ENCODE peak calls at places on chromosomes 3 and 15, in five cellular contexts. One of them, this sample, is unnamed.

GRCh38 chr3:9349321-9350117 is 13.3 kb upstream of the THUMPD3 start:
- DNase-seq in PC-9: peak
- DNase-seq in psoas muscle: no peak
- DNase-seq in lung: no peak
- DNase-seq in colonic mucosa: no peak
- DNase-seq in this sample: peak

GRCh38 chr3:38121451-38121831 is 15.5 kb downstream of the ACAA1 start:
- DNase-seq in PC-9: no peak
- DNase-seq in psoas muscle: no peak
- DNase-seq in lung: no peak
- DNase-seq in colonic mucosa: no peak
- DNase-seq in this sample: no peak

GRCh38 chr15:47514251-47514652 is 203.1 kb upstream of the SEMA6D start:
- DNase-seq in PC-9: no peak
- DNase-seq in psoas muscle: no peak
- DNase-seq in lung: no peak
- DNase-seq in colonic mucosa: no peak
- DNase-seq in this sample: no peak

GRCh38 chr15:31476411-31476810 is 149.8 kb downstream of the KLF13 start:
- DNase-seq in PC-9: no peak
- DNase-seq in psoas muscle: no peak
- DNase-seq in lung: no peak
- DNase-seq in colonic mucosa: no peak
- DNase-seq in this sample: no peak

GRCh38 chr3:133941390-133941789 is 45.7 kb upstream of the RAB6B start:
- DNase-seq in PC-9: no peak
- DNase-seq in psoas muscle: no peak
- DNase-seq in lung: no peak
- DNase-seq in colonic mucosa: no peak
- DNase-seq in this sample: no peak

GRCh38 chr3:170840291-170840859 is 29.6 kb downstream of the RPL22L1 start:
- DNase-seq in PC-9: no peak
- DNase-seq in psoas muscle: no peak
- DNase-seq in lung: no peak
- DNase-seq in colonic mucosa: no peak
- DNase-seq in this sample: no peak

GRCh38 chr3:33146791-33147445 is 33.1 kb downstream of the CRTAP start:
- DNase-seq in PC-9: no peak
- DNase-seq in psoas muscle: no peak
- DNase-seq in lung: no peak
- DNase-seq in colonic mucosa: no peak
- DNase-seq in this sample: no peak

GRCh38 chr3:49998326-49998725 is 58.4 kb downstream of the RBM6 start:
- DNase-seq in PC-9: peak
- DNase-seq in psoas muscle: no peak
- DNase-seq in lung: no peak
- DNase-seq in colonic mucosa: no peak
- DNase-seq in this sample: peak

GRCh38 chr3:54067060-54067459 is 55.3 kb upstream of the CACNA2D3 start:
- DNase-seq in PC-9: no peak
- DNase-seq in psoas muscle: no peak
- DNase-seq in lung: no peak
- DNase-seq in colonic mucosa: no peak
- DNase-seq in this sample: no peak

GRCh38 chr15:74399511-74400312 is 32.3 kb upstream of the CYP11A1 start:
- DNase-seq in PC-9: no peak
- DNase-seq in psoas muscle: no peak
- DNase-seq in lung: no peak
- DNase-seq in colonic mucosa: no peak
- DNase-seq in this sample: no peak

GRCh38 chr15:78192826-78193594 is 41.4 kb downstream of the ACSBG1 start:
- DNase-seq in PC-9: no peak
- DNase-seq in psoas muscle: no peak
- DNase-seq in lung: no peak
- DNase-seq in colonic mucosa: peak
- DNase-seq in this sample: no peak

GRCh38 chr15:64092864-64093626 is 593 bp downstream of the CIAO2A start:
- DNase-seq in PC-9: peak
- DNase-seq in psoas muscle: peak
- DNase-seq in lung: peak
- DNase-seq in colonic mucosa: peak
- DNase-seq in this sample: peak

GRCh38 chr15:101773496-101774100 is 29.7 kb upstream of the OR4F6 start:
- DNase-seq in PC-9: peak
- DNase-seq in psoas muscle: no peak
- DNase-seq in lung: no peak
- DNase-seq in colonic mucosa: no peak
- DNase-seq in this sample: peak

GRCh38 chr3:76370749-76371148 is 585.4 kb upstream of the ZNF717 start:
- DNase-seq in PC-9: no peak
- DNase-seq in psoas muscle: no peak
- DNase-seq in lung: no peak
- DNase-seq in colonic mucosa: no peak
- DNase-seq in this sample: no peak

GRCh38 chr15:93235321-93235720 is 146.3 kb upstream of the RGMA start:
- DNase-seq in PC-9: no peak
- DNase-seq in psoas muscle: no peak
- DNase-seq in lung: no peak
- DNase-seq in colonic mucosa: no peak
- DNase-seq in this sample: no peak

GRCh38 chr15:93233710-93234109 is 144.7 kb upstream of the RGMA start:
- DNase-seq in PC-9: no peak
- DNase-seq in psoas muscle: no peak
- DNase-seq in lung: no peak
- DNase-seq in colonic mucosa: no peak
- DNase-seq in this sample: no peak

GRCh38 chr15:93232840-93233239 is 143.8 kb upstream of the RGMA start:
- DNase-seq in PC-9: no peak
- DNase-seq in psoas muscle: no peak
- DNase-seq in lung: no peak
- DNase-seq in colonic mucosa: no peak
- DNase-seq in this sample: no peak

GRCh38 chr15:93231261-93231939 is 142.4 kb upstream of the RGMA start:
- DNase-seq in PC-9: no peak
- DNase-seq in psoas muscle: no peak
- DNase-seq in lung: no peak
- DNase-seq in colonic mucosa: no peak
- DNase-seq in this sample: no peak

DNA sequence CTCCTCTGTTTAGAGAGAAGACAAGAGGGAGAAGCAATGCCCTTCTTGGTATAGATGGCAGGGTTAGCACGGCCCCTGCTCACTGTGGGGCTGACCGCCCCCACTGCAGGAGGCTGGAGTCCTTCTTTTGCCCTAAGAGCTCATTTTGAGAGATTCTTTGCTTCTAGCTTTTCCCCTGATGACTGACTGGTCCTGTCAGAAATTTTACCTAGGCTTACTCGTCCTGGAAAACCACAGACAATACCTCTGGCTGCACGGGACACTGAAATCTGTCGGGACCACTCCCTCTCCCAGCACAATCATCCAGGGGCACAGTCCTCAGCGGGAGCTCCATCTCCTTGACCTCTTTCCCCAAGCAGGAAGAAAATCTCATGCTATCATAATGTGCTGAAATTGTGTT is 143.0 kb upstream of the RGMA start:
- DNase-seq in PC-9: no peak
- DNase-seq in psoas muscle: no peak
- DNase-seq in lung: no peak
- DNase-seq in colonic mucosa: no peak
- DNase-seq in this sample: no peak
- H3K4me3 ChIP-seq in PC-9: no peak
- H3K4me3 ChIP-seq in psoas muscle: no peak
- H3K4me3 ChIP-seq in lung: no peak
- H3K4me3 ChIP-seq in colonic mucosa: no peak
- H3K4me3 ChIP-seq in this sample: no peak

GRCh38 chr3:66998899-66999235 is 760 bp downstream of the KBTBD8 start:
- DNase-seq in PC-9: no peak
- DNase-seq in psoas muscle: no peak
- DNase-seq in lung: no peak
- DNase-seq in colonic mucosa: no peak
- DNase-seq in this sample: no peak

GRCh38 chr3:66998075-66998898 is at the start of gene KBTBD8:
- DNase-seq in PC-9: peak
- DNase-seq in psoas muscle: peak
- DNase-seq in lung: peak
- DNase-seq in colonic mucosa: peak
- DNase-seq in this sample: peak

GRCh38 chr3:66994588-66994987 is 3.5 kb upstream of the KBTBD8 start:
- DNase-seq in PC-9: no peak
- DNase-seq in psoas muscle: no peak
- DNase-seq in lung: no peak
- DNase-seq in colonic mucosa: no peak
- DNase-seq in this sample: no peak

GRCh38 chr3:67000006-67000405 is 1.9 kb downstream of the KBTBD8 start:
- DNase-seq in PC-9: no peak
- DNase-seq in psoas muscle: no peak
- DNase-seq in lung: no peak
- DNase-seq in colonic mucosa: no peak
- DNase-seq in this sample: no peak

GRCh38 chr3:66997560-66998074 is 490 bp upstream of the KBTBD8 start:
- DNase-seq in PC-9: no peak
- DNase-seq in psoas muscle: peak
- DNase-seq in lung: no peak
- DNase-seq in colonic mucosa: peak
- DNase-seq in this sample: no peak
- H3K27ac ChIP-seq in PC-9: no peak
- H3K27ac ChIP-seq in psoas muscle: peak
- H3K27ac ChIP-seq in lung: no peak
- H3K27ac ChIP-seq in colonic mucosa: no peak
- H3K27ac ChIP-seq in this sample: no peak

DNA sequence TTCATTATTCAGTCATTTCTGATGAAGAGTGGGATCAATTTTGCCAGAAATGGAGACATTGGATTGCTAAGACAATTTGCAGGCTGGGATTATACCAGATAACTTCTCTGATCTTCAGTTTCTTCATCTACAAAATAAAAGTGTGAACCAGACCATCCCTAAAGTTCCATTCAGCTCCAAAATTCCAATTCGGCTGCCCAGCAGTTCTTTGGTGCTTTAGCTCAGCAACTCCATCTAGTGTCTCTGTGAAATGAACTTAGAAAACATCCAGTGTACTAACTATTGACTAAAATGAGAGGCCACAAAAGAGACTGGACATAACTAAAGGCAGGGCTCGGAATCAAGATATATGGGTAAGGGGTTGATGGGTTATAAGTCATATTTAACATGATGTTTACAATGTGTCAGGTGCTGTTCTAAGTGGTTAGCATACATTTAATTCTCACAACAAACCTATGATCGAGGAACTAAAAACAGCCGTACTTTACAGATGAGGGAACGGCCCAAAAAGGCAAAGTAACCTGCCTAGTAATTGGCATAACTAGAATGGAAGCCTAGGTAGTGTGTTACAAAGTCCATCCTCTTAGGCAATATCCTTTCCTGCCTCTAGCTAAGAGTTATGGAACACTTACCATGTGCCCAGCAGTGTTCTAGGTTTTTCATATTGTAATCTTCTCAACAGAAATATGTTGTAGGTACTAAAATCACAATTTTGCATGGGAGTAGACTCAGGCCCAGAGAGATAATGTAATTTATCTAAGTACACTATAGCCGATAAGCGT is 17.0 kb downstream of the THAP10 start:
- DNase-seq in PC-9: no peak
- DNase-seq in psoas muscle: no peak
- DNase-seq in lung: no peak
- DNase-seq in colonic mucosa: no peak
- DNase-seq in this sample: peak
- TF ChIP-seq CTCF in PC-9: peak
- TF ChIP-seq CTCF in psoas muscle: peak
- TF ChIP-seq CTCF in lung: peak
- TF ChIP-seq CTCF in colonic mucosa: peak
- TF ChIP-seq CTCF in this sample: peak

GRCh38 chr3:44272191-44272590 is 30.5 kb downstream of the TOPAZ1 start:
- DNase-seq in PC-9: no peak
- DNase-seq in psoas muscle: no peak
- DNase-seq in lung: no peak
- DNase-seq in colonic mucosa: no peak
- DNase-seq in this sample: no peak
- H3K4me3 ChIP-seq in PC-9: no peak
- H3K4me3 ChIP-seq in psoas muscle: no peak
- H3K4me3 ChIP-seq in lung: no peak
- H3K4me3 ChIP-seq in colonic mucosa: no peak
- H3K4me3 ChIP-seq in this sample: no peak

GRCh38 chr15:70714575-70714974 is 48.8 kb downstream of the UACA start:
- DNase-seq in PC-9: no peak
- DNase-seq in psoas muscle: no peak
- DNase-seq in lung: no peak
- DNase-seq in colonic mucosa: no peak
- DNase-seq in this sample: no peak
- H3K27ac ChIP-seq in PC-9: peak
- H3K27ac ChIP-seq in psoas muscle: peak
- H3K27ac ChIP-seq in lung: no peak
- H3K27ac ChIP-seq in colonic mucosa: peak
- H3K27ac ChIP-seq in this sample: peak

DNA sequence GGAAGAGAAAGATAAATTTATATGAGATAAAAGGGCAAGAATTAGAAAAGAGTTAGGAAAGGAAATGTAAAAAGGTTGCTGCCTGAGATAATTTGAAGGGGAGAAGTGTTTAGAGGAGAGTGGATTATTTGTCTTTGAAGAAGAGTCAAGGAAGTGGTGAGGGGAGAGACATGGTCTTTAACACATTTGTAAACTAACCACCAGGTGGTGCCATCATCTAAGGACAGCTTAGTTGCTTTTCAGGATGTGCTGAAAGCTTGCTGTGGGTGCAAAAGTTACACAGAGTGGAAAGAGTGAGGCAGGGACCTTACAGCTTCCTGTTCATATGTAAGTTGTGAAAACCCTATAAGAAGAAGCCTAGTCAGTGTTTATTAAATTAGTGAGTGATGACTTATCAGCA is 114.1 kb upstream of the DNAJC19 start:
- DNase-seq in PC-9: peak
- DNase-seq in psoas muscle: no peak
- DNase-seq in lung: no peak
- DNase-seq in colonic mucosa: no peak
- DNase-seq in this sample: peak
- TF ChIP-seq CTCF in PC-9: peak
- TF ChIP-seq CTCF in psoas muscle: no peak
- TF ChIP-seq CTCF in lung: no peak
- TF ChIP-seq CTCF in colonic mucosa: no peak
- TF ChIP-seq CTCF in this sample: no peak

GRCh38 chr15:45702041-45702440 is 67.2 kb downstream of the SQOR start:
- DNase-seq in PC-9: no peak
- DNase-seq in psoas muscle: no peak
- DNase-seq in lung: no peak
- DNase-seq in colonic mucosa: no peak
- DNase-seq in this sample: no peak

GRCh38 chr15:45701108-45701507 is 66.3 kb downstream of the SQOR start:
- DNase-seq in PC-9: no peak
- DNase-seq in psoas muscle: no peak
- DNase-seq in lung: no peak
- DNase-seq in colonic mucosa: no peak
- DNase-seq in this sample: no peak

GRCh38 chr15:45705510-45706473 is 71.0 kb downstream of the SQOR start:
- DNase-seq in PC-9: peak
- DNase-seq in psoas muscle: peak
- DNase-seq in lung: peak
- DNase-seq in colonic mucosa: peak
- DNase-seq in this sample: peak

GRCh38 chr15:45704329-45705249 is 69.8 kb downstream of the SQOR start:
- DNase-seq in PC-9: no peak
- DNase-seq in psoas muscle: peak
- DNase-seq in lung: no peak
- DNase-seq in colonic mucosa: peak
- DNase-seq in this sample: peak

GRCh38 chr15:45703670-45704328 is 69.0 kb downstream of the SQOR start:
- DNase-seq in PC-9: no peak
- DNase-seq in psoas muscle: no peak
- DNase-seq in lung: no peak
- DNase-seq in colonic mucosa: no peak
- DNase-seq in this sample: peak
- H3K4me3 ChIP-seq in PC-9: no peak
- H3K4me3 ChIP-seq in psoas muscle: peak
- H3K4me3 ChIP-seq in lung: no peak
- H3K4me3 ChIP-seq in colonic mucosa: peak
- H3K4me3 ChIP-seq in this sample: peak

This sample was measured in hepatocyte.